ENCODE peak calls at places on chromosomes 7 and 10, in seven cellular contexts. One of them, this sample, is unnamed.

GRCh38 chr7:28855538-28856217 is 102.5 kb downstream of the TRIL start:
- DNase-seq in suprapubic skin: no peak
- DNase-seq in esophagus muscularis mucosa: peak; percentile 53
- DNase-seq in breast epithelium: no peak
- DNase-seq in transverse colon: no peak
- DNase-seq in spleen: no peak
- DNase-seq in K562: peak; percentile 15
- DNase-seq in this sample: no peak

GRCh38 chr7:84339306-84339705 is 144.7 kb upstream of the SEMA3A start:
- DNase-seq in suprapubic skin: no peak
- DNase-seq in esophagus muscularis mucosa: no peak
- DNase-seq in breast epithelium: no peak
- DNase-seq in transverse colon: no peak
- DNase-seq in spleen: no peak
- DNase-seq in K562: no peak
- DNase-seq in this sample: no peak

GRCh38 chr7:99120503-99120902 is 23.4 kb downstream of the SMURF1 start:
- DNase-seq in suprapubic skin: no peak
- DNase-seq in esophagus muscularis mucosa: no peak
- DNase-seq in breast epithelium: no peak
- DNase-seq in transverse colon: no peak
- DNase-seq in spleen: no peak
- DNase-seq in K562: no peak
- DNase-seq in this sample: no peak

GRCh38 chr7:71386200-71386599 is 254.3 kb downstream of the GALNT17 start:
- DNase-seq in suprapubic skin: no peak
- DNase-seq in esophagus muscularis mucosa: no peak
- DNase-seq in breast epithelium: no peak
- DNase-seq in transverse colon: no peak
- DNase-seq in spleen: no peak
- DNase-seq in K562: no peak
- DNase-seq in this sample: no peak

GRCh38 chr7:124776153-124776552 is 10.6 kb upstream of the GPR37 start:
- DNase-seq in suprapubic skin: no peak
- DNase-seq in esophagus muscularis mucosa: no peak
- DNase-seq in breast epithelium: no peak
- DNase-seq in transverse colon: no peak
- DNase-seq in spleen: no peak
- DNase-seq in K562: no peak
- DNase-seq in this sample: no peak

GRCh38 chr7:115851291-115851690 is 179.3 kb downstream of the TFEC start:
- DNase-seq in suprapubic skin: no peak
- DNase-seq in esophagus muscularis mucosa: no peak
- DNase-seq in breast epithelium: no peak
- DNase-seq in transverse colon: no peak
- DNase-seq in spleen: no peak
- DNase-seq in K562: no peak
- DNase-seq in this sample: no peak

GRCh38 chr10:1185911-1186692 is 129.9 kb downstream of the WDR37 start:
- DNase-seq in suprapubic skin: peak; percentile 46
- DNase-seq in esophagus muscularis mucosa: no peak
- DNase-seq in breast epithelium: no peak
- DNase-seq in transverse colon: no peak
- DNase-seq in spleen: peak; percentile 60
- DNase-seq in K562: no peak
- DNase-seq in this sample: peak; percentile 18

GRCh38 chr7:1520574-1521234 is 9.8 kb upstream of the MAFK start:
- DNase-seq in suprapubic skin: no peak
- DNase-seq in esophagus muscularis mucosa: no peak
- DNase-seq in breast epithelium: no peak
- DNase-seq in transverse colon: no peak
- DNase-seq in spleen: no peak
- DNase-seq in K562: peak; percentile 34
- DNase-seq in this sample: no peak

GRCh38 chr7:130276796-130277762 is 10.4 kb downstream of the CPA2 start:
- DNase-seq in suprapubic skin: no peak
- DNase-seq in esophagus muscularis mucosa: no peak
- DNase-seq in breast epithelium: no peak
- DNase-seq in transverse colon: no peak
- DNase-seq in spleen: no peak
- DNase-seq in K562: no peak
- DNase-seq in this sample: no peak

GRCh38 chr7:65269150-65269856 is 104.4 kb upstream of the ZNF92 start:
- DNase-seq in suprapubic skin: no peak
- DNase-seq in esophagus muscularis mucosa: no peak
- DNase-seq in breast epithelium: no peak
- DNase-seq in transverse colon: no peak
- DNase-seq in spleen: no peak
- DNase-seq in K562: peak; percentile 97
- DNase-seq in this sample: no peak

GRCh38 chr10:26627320-26627719 is 70.2 kb upstream of the PDSS1 start:
- DNase-seq in suprapubic skin: no peak
- DNase-seq in esophagus muscularis mucosa: no peak
- DNase-seq in breast epithelium: no peak
- DNase-seq in transverse colon: no peak
- DNase-seq in spleen: no peak
- DNase-seq in K562: peak; percentile 12
- DNase-seq in this sample: no peak

GRCh38 chr7:16764942-16765341 is 11.4 kb downstream of the TSPAN13 start:
- DNase-seq in suprapubic skin: no peak
- DNase-seq in esophagus muscularis mucosa: no peak
- DNase-seq in breast epithelium: no peak
- DNase-seq in transverse colon: no peak
- DNase-seq in spleen: no peak
- DNase-seq in K562: no peak
- DNase-seq in this sample: no peak

GRCh38 chr7:149886018-149886416 is 12.2 kb downstream of the ATP6V0E2 start:
- DNase-seq in suprapubic skin: no peak
- DNase-seq in esophagus muscularis mucosa: no peak
- DNase-seq in breast epithelium: no peak
- DNase-seq in transverse colon: no peak
- DNase-seq in spleen: no peak
- DNase-seq in K562: peak; percentile 1
- DNase-seq in this sample: no peak

GRCh38 chr10:88343761-88344484 is 239.2 kb downstream of the RNLS start:
- DNase-seq in suprapubic skin: no peak
- DNase-seq in esophagus muscularis mucosa: no peak
- DNase-seq in breast epithelium: no peak
- DNase-seq in transverse colon: no peak
- DNase-seq in spleen: no peak
- DNase-seq in K562: no peak
- DNase-seq in this sample: no peak

GRCh38 chr7:107860981-107861652 is 29.9 kb upstream of the DLD start:
- DNase-seq in suprapubic skin: no peak
- DNase-seq in esophagus muscularis mucosa: no peak
- DNase-seq in breast epithelium: peak; percentile 28
- DNase-seq in transverse colon: peak; percentile 43
- DNase-seq in spleen: no peak
- DNase-seq in K562: no peak
- DNase-seq in this sample: no peak

GRCh38 chr7:14377646-14378266 is 388.3 kb upstream of the ETV1 start:
- DNase-seq in suprapubic skin: no peak
- DNase-seq in esophagus muscularis mucosa: no peak
- DNase-seq in breast epithelium: no peak
- DNase-seq in transverse colon: no peak
- DNase-seq in spleen: no peak
- DNase-seq in K562: no peak
- DNase-seq in this sample: no peak

GRCh38 chr7:13725591-13725990 is 263.9 kb downstream of the ETV1 start:
- DNase-seq in suprapubic skin: no peak
- DNase-seq in esophagus muscularis mucosa: no peak
- DNase-seq in breast epithelium: no peak
- DNase-seq in transverse colon: no peak
- DNase-seq in spleen: no peak
- DNase-seq in K562: no peak
- DNase-seq in this sample: no peak

GRCh38 chr10:124671486-124672075 is 72.6 kb downstream of the FAM53B start:
- DNase-seq in suprapubic skin: peak; percentile 84
- DNase-seq in esophagus muscularis mucosa: no peak
- DNase-seq in breast epithelium: peak; percentile 64
- DNase-seq in transverse colon: no peak
- DNase-seq in spleen: peak; percentile 65
- DNase-seq in K562: peak; percentile 86
- DNase-seq in this sample: peak; percentile 79

GRCh38 chr10:11330383-11331020 is 280.9 kb downstream of the USP6NL start:
- DNase-seq in suprapubic skin: no peak
- DNase-seq in esophagus muscularis mucosa: no peak
- DNase-seq in breast epithelium: no peak
- DNase-seq in transverse colon: no peak
- DNase-seq in spleen: no peak
- DNase-seq in K562: no peak
- DNase-seq in this sample: no peak

GRCh38 chr10:122567056-122567660 is 6.6 kb downstream of the DMBT1 start:
- DNase-seq in suprapubic skin: no peak
- DNase-seq in esophagus muscularis mucosa: no peak
- DNase-seq in breast epithelium: no peak
- DNase-seq in transverse colon: peak; percentile 30
- DNase-seq in spleen: peak; percentile 62
- DNase-seq in K562: peak; percentile 43
- DNase-seq in this sample: peak; percentile 47

GRCh38 chr7:25726682-25727357 is 425.2 kb upstream of the NFE2L3 start:
- DNase-seq in suprapubic skin: no peak
- DNase-seq in esophagus muscularis mucosa: no peak
- DNase-seq in breast epithelium: no peak
- DNase-seq in transverse colon: no peak
- DNase-seq in spleen: no peak
- DNase-seq in K562: no peak
- DNase-seq in this sample: no peak

GRCh38 chr10:129993621-129994020 is 29.5 kb upstream of the EBF3 start:
- DNase-seq in suprapubic skin: no peak
- DNase-seq in esophagus muscularis mucosa: no peak
- DNase-seq in breast epithelium: no peak
- DNase-seq in transverse colon: no peak
- DNase-seq in spleen: no peak
- DNase-seq in K562: no peak
- DNase-seq in this sample: no peak

GRCh38 chr10:30755474-30755873 is 125.9 kb upstream of the LYZL2 start:
- DNase-seq in suprapubic skin: no peak
- DNase-seq in esophagus muscularis mucosa: no peak
- DNase-seq in breast epithelium: no peak
- DNase-seq in transverse colon: no peak
- DNase-seq in spleen: no peak
- DNase-seq in K562: no peak
- DNase-seq in this sample: no peak

GRCh38 chr10:37975407-37975991 is 948 bp downstream of the ZNF25 start:
- DNase-seq in suprapubic skin: no peak
- DNase-seq in esophagus muscularis mucosa: no peak
- DNase-seq in breast epithelium: no peak
- DNase-seq in transverse colon: no peak
- DNase-seq in spleen: no peak
- DNase-seq in K562: no peak
- DNase-seq in this sample: no peak

GRCh38 chr10:82288461-82288881 is 413.5 kb downstream of the NRG3 start:
- DNase-seq in suprapubic skin: no peak
- DNase-seq in esophagus muscularis mucosa: no peak
- DNase-seq in breast epithelium: no peak
- DNase-seq in transverse colon: no peak
- DNase-seq in spleen: no peak
- DNase-seq in K562: no peak
- DNase-seq in this sample: no peak

GRCh38 chr10:79314761-79315601 is 32.3 kb upstream of the PPIF start:
- DNase-seq in suprapubic skin: no peak
- DNase-seq in esophagus muscularis mucosa: no peak
- DNase-seq in breast epithelium: no peak
- DNase-seq in transverse colon: no peak
- DNase-seq in spleen: peak; percentile 74
- DNase-seq in K562: no peak
- DNase-seq in this sample: no peak
- TF ChIP-seq POLR2A in suprapubic skin: no peak
- TF ChIP-seq POLR2A in esophagus muscularis mucosa: no peak
- TF ChIP-seq POLR2A in breast epithelium: no peak
- TF ChIP-seq POLR2A in transverse colon: no peak
- TF ChIP-seq POLR2A in spleen: no peak
- TF ChIP-seq POLR2A in K562: no peak
- TF ChIP-seq POLR2A in this sample: no peak

DNA sequence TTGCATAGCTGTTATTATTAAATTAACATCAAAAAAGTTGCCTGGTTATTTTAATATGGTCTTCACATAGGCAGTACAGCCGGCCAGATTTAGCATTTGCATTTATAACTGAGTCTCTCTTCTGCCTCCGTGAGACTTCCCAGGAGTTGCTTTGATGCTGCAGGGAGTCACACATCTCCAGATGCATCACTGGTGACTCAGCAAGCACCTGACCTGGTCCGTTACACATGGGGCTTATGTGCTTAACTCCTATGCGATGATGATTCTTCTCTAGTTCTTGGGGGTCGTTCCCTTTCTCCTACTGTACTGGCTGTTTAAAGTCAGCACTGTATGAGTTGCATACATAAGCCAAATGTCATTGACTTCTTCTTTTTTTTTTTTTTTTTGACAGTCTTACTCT is 13.1 kb upstream of the AKR1E2 start:
- DNase-seq in suprapubic skin: no peak
- DNase-seq in esophagus muscularis mucosa: no peak
- DNase-seq in breast epithelium: no peak
- DNase-seq in transverse colon: no peak
- DNase-seq in spleen: no peak
- DNase-seq in K562: peak; percentile 49
- DNase-seq in this sample: no peak
- TF ChIP-seq POLR2AphosphoS5 in suprapubic skin: no peak
- TF ChIP-seq POLR2AphosphoS5 in esophagus muscularis mucosa: no peak
- TF ChIP-seq POLR2AphosphoS5 in breast epithelium: no peak
- TF ChIP-seq POLR2AphosphoS5 in transverse colon: no peak
- TF ChIP-seq POLR2AphosphoS5 in spleen: no peak
- TF ChIP-seq POLR2AphosphoS5 in K562: no peak
- TF ChIP-seq POLR2AphosphoS5 in this sample: no peak

GRCh38 chr7:5045558-5046396 is at the start of gene RBAK:
- DNase-seq in suprapubic skin: peak; percentile 94
- DNase-seq in esophagus muscularis mucosa: peak; percentile 97
- DNase-seq in breast epithelium: peak; percentile 87
- DNase-seq in transverse colon: peak; percentile 96
- DNase-seq in spleen: peak; percentile 98
- DNase-seq in K562: peak; percentile 92
- DNase-seq in this sample: peak; percentile 98
- TF ChIP-seq POLR2A in suprapubic skin: peak; percentile 18
- TF ChIP-seq POLR2A in esophagus muscularis mucosa: no peak
- TF ChIP-seq POLR2A in breast epithelium: no peak
- TF ChIP-seq POLR2A in transverse colon: peak; percentile 56
- TF ChIP-seq POLR2A in spleen: no peak
- TF ChIP-seq POLR2A in K562: peak; percentile 82
- TF ChIP-seq POLR2A in this sample: no peak

DNA sequence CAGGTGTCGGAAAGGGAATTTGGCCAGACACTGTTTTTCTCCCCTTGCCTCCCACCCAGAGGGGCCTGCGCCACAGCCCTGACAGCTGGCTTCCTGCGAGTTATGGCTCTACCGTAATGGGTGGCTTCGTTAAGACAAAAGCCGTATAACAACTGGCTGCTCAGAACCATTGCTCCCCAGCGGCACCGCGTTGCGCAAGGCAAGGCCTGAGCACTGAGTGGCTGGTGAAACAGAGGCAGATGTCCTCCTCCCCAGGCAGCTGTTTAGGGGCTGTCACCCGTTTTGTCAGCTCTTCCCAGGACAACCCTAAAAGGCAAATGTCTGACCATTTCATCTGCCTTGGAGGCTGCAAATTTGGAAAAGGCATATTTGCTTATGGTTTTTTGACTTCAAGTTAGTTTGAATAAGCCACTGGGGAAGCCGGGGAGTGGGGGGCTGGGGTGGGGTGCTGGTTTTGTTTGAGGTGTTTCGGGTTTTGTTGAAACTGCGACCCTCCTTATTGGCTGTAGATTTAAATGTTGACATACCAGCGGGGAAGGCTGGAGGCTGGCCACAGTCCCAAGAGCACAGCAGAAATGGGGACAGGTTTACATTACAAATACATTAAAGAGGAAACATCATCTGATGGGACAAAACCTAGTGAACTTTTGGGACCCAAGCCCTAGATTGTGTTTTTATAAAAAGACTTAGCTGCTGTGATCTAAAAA is 681 bp upstream of the SPOCK2 start:
- DNase-seq in suprapubic skin: no peak
- DNase-seq in esophagus muscularis mucosa: no peak
- DNase-seq in breast epithelium: no peak
- DNase-seq in transverse colon: no peak
- DNase-seq in spleen: peak; percentile 86
- DNase-seq in K562: no peak
- DNase-seq in this sample: no peak
- TF ChIP-seq POLR2AphosphoS5 in suprapubic skin: no peak
- TF ChIP-seq POLR2AphosphoS5 in esophagus muscularis mucosa: no peak
- TF ChIP-seq POLR2AphosphoS5 in breast epithelium: no peak
- TF ChIP-seq POLR2AphosphoS5 in transverse colon: no peak
- TF ChIP-seq POLR2AphosphoS5 in spleen: no peak
- TF ChIP-seq POLR2AphosphoS5 in K562: no peak
- TF ChIP-seq POLR2AphosphoS5 in this sample: no peak

This sample was measured in sigmoid colon.